ENCODE peak calls at places on chromosomes 7 and 10, in six cellular contexts. I is heart left ventricle, H is aorta, X is adrenal gland, U is H7, T is adipocyte. G is an unnamed sample.

GRCh38 chr10:46284286-46285229 is 2.2 kb upstream of the ANTXRL start:
- DNase-seq in H (peak), I (peak), U (peak), X (peak), T (peak), G (peak)

GRCh38 chr10:68871731-68872342 is 29.3 kb upstream of the DDX50 start:
- DNase-seq in T (peak), U (no peak), I (no peak), H (no peak), X (no peak), G (peak)

GRCh38 chr10:9289811-9290210 is 1235.3 kb downstream of the GATA3 start:
- DNase-seq in H (no peak), T (peak), X (no peak), I (no peak), U (no peak), G (no peak)

GRCh38 chr7:149689591-149689845 is 83.9 kb downstream of the ZNF467 start:
- DNase-seq in U (no peak), T (no peak), H (no peak), X (no peak), I (no peak), G (no peak)

GRCh38 chr7:116434820-116435341 is 64.7 kb upstream of the CAV2 start:
- DNase-seq in X (no peak), I (no peak), U (no peak), H (no peak), T (peak), G (no peak)

GRCh38 chr7:14836571-14837189 is 65.9 kb downstream of the DGKB start:
- DNase-seq in U (peak), H (peak), T (peak), I (peak), X (peak), G (no peak)

GRCh38 chr10:126663328-126663727 is 7.2 kb downstream of the C10orf90 start:
- DNase-seq in U (no peak), I (peak), H (no peak), X (no peak), T (peak), G (no peak)

GRCh38 chr7:106041140-106041717 is 70.9 kb downstream of the SYPL1 start:
- DNase-seq in H (no peak), X (peak), I (no peak), T (peak), U (peak), G (peak)

GRCh38 chr7:26457702-26458327 is 166.2 kb downstream of the SNX10 start:
- DNase-seq in X (no peak), I (no peak), U (no peak), T (no peak), H (no peak), G (no peak)

GRCh38 chr7:105132335-105132734 is 118.3 kb downstream of the KMT2E start:
- DNase-seq in H (no peak), T (no peak), I (no peak), X (no peak), U (no peak), G (no peak)

GRCh38 chr7:134546903-134547737 is 1.8 kb upstream of the AKR1B15 start:
- DNase-seq in X (peak), I (peak), U (peak), H (peak), T (no peak), G (peak)

GRCh38 chr10:24642921-24643678 is 80.6 kb downstream of the ARHGAP21 start:
- DNase-seq in U (peak), X (no peak), I (no peak), H (no peak), T (peak), G (peak)

GRCh38 chr10:46537309-46537708 is 19.1 kb downstream of the GPRIN2 start:
- DNase-seq in T (no peak), X (no peak), U (peak), I (no peak), H (peak), G (no peak)

GRCh38 chr10:124532106-124532641 is 70.6 kb downstream of the LHPP start:
- DNase-seq in H (no peak), X (peak), T (peak), I (no peak), U (peak), G (peak)

DNA sequence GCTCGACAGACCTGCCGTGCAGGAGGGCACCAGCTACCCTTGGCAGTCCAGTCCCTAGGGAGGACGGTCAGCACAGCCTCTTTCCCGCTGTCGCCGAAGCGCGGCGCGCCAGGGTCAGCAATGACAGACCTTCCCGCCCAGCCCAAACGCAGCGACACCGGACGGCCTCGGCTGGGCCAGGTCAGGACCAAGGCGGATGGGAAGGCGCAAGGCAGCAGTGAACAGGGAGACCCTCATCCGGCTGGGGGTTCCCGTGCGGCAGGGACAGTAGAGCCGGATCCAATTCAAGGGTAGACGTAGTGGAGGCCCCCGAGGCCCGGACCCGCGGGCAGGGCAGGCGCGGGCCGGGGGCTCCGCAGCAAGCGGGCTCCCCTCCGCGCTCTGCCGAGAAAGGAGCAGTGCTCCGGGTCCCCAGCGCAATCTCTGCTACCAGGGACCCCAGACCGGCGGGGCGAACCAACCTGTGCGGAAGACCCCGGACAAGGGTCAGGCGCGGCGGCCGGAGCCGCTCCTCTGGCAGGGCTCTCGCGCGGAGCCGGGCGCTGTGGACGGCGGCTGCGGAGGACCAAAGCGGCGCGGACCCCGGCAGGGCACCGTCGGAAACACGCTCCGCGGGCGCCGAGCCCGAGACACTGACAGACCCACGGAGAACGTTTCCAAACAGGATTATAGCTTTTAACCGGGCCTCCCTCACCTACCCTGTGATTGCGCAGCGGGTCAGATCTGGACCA is at the start of gene SEC31B:
- DNase-seq in I (peak), X (peak), U (peak), H (peak), T (peak), G (no peak)
- H3K4me3 ChIP-seq in I (peak), X (no peak), U (peak), H (peak), T (peak), G (no peak)

GRCh38 chr7:113086431-113086888 is at the start of gene GPR85:
- DNase-seq in X (peak), H (peak), U (peak), I (peak), T (peak), G (peak)

GRCh38 chr7:113085781-113086390 is 741 bp downstream of the GPR85 start:
- DNase-seq in I (no peak), U (peak), H (no peak), X (no peak), T (peak), G (no peak)

GRCh38 chr7:113084499-113085172 is 2.0 kb downstream of the GPR85 start:
- DNase-seq in T (no peak), X (no peak), U (no peak), I (no peak), H (no peak), G (no peak)

GRCh38 chr7:113086928-113087277 is 276 bp upstream of the GPR85 start:
- DNase-seq in X (no peak), U (no peak), T (no peak), H (no peak), I (no peak), G (no peak)

GRCh38 chr7:113087278-113087998 is 811 bp upstream of the GPR85 start:
- DNase-seq in X (no peak), U (peak), T (peak), I (no peak), H (no peak), G (peak)
- H3K4me3 ChIP-seq in X (no peak), U (no peak), T (peak), I (peak), H (peak), G (no peak)

DNA sequence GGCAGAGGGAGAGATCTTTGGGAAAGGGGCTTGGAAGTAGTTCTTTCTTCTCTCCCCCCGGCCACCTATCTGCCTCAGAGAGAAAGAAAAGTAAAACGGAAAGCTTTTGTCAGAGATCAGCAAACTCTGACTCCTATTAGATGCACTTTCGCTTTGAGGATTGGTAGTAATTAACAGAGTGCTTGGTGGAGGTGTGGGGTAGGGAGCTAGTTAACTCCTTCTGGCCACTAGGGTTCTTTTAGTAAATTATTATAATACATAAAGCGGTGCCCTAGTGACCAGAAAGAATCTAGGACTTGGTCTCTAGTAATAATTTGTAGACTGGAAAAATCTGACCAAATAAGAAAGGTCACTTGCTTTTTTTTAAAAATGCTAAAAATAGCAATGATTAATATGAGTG is 54.6 kb downstream of the CPVL start:
- DNase-seq in H (no peak), X (no peak), I (no peak), T (peak), U (peak), G (no peak)
- H3K4me3 ChIP-seq in H (no peak), X (no peak), I (peak), T (peak), U (no peak), G (no peak)

DNA sequence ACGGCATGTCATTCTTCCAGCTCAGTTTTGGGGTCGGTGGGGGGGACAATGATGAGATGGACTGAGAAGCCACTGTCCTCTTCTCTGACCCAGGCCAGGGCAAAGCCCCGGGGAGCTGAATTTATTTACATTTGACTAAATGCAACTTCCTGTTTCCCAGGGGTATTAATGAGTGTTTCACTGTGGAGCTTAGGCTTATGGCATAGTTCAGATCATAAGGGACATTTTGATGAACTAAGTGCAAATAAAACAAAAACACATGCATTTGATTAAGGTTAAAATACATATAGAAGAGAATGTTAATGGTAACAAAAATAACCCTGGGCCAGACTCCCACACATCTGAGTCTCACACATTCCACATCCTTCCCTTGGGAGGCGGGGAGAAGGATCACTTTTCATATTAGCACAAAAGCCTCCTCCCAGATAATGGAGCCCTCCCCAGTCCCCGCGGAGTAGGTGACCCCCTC is 320.6 kb downstream of the FRMD4A start:
- DNase-seq in X (no peak), I (no peak), T (peak), U (peak), H (no peak), G (no peak)
- H3K4me3 ChIP-seq in X (no peak), I (peak), T (peak), U (no peak), H (peak), G (no peak)